ENCODE peak calls at places on chromosomes 4 and X, in nine cellular contexts. A is right atrium auricular region, X is right lobe of liver, B is endothelial cell of umbilical vein, W is tibial nerve, I is B cell, Z is tibial artery, J is thyroid gland, F is A673. T is an unnamed sample.

GRCh38 chrX:153333271-153333670 is 682 bp upstream of the ZNF275 start:
- DNase-seq in Z (no peak), J (no peak), X (no peak), F (no peak), W (no peak), I (no peak), A (no peak), B (no peak), T (peak)

GRCh38 chr4:76802546-76803021 is 95.4 kb downstream of the SOWAHB start:
- DNase-seq in A (no peak), X (no peak), B (no peak), I (no peak), F (peak), W (no peak), Z (no peak), J (peak), T (no peak)

GRCh38 chrX:53281321-53281822 is at the start of gene IQSEC2:
- DNase-seq in I (no peak), A (peak), J (peak), W (peak), B (peak), X (peak), Z (peak), F (peak), T (peak)

GRCh38 chr4:141023051-141023450 is 110.2 kb downstream of the RNF150 start:
- DNase-seq in F (no peak), J (no peak), W (no peak), X (no peak), A (no peak), Z (no peak), I (no peak), B (no peak), T (no peak)

GRCh38 chr4:140756292-140757219 is at the start of gene TBC1D9:
- DNase-seq in J (peak), I (peak), X (peak), F (peak), A (peak), B (peak), Z (peak), W (peak), T (peak)

GRCh38 chr4:83208776-83209365 is 75.7 kb downstream of the COQ2 start:
- DNase-seq in I (no peak), A (no peak), X (no peak), B (no peak), W (no peak), Z (no peak), F (no peak), J (no peak), T (peak)

GRCh38 chrX:15816453-15816838 is 26.2 kb downstream of the ZRSR2 start:
- DNase-seq in Z (no peak), F (peak), A (no peak), I (no peak), B (no peak), W (no peak), J (no peak), X (no peak), T (no peak)

GRCh38 chr4:42865572-42866189 is 26.8 kb upstream of the GRXCR1 start:
- DNase-seq in W (peak), A (peak), B (peak), J (peak), F (peak), I (peak), Z (peak), X (peak), T (peak)

GRCh38 chrX:118727686-118728339 is 407 bp downstream of the IL13RA1 start:
- DNase-seq in Z (peak), A (no peak), I (no peak), W (no peak), B (peak), X (peak), F (no peak), J (peak), T (no peak)

GRCh38 chr4:161714022-161714751 is 449.6 kb downstream of the FSTL5 start:
- DNase-seq in J (no peak), B (peak), A (no peak), W (no peak), F (peak), I (no peak), X (no peak), Z (no peak), T (peak)

GRCh38 chrX:15714529-15714928 is 23.5 kb upstream of the CA5B start:
- DNase-seq in B (peak), I (no peak), F (peak), X (no peak), A (no peak), J (peak), W (no peak), Z (peak), T (peak)

GRCh38 chrX:83845397-83845796 is 15.5 kb upstream of the CYLC1 start:
- DNase-seq in W (no peak), F (peak), J (no peak), B (peak), A (no peak), Z (no peak), X (no peak), I (no peak), T (peak)

GRCh38 chr4:93646225-93646930 is 182.2 kb upstream of the ATOH1 start:
- DNase-seq in I (no peak), A (no peak), B (no peak), F (no peak), J (no peak), W (no peak), Z (no peak), X (no peak), T (peak)

GRCh38 chr4:39348371-39349265 is 17.5 kb downstream of the RFC1 start:
- DNase-seq in A (no peak), B (no peak), F (no peak), Z (no peak), X (no peak), J (no peak), I (no peak), W (no peak), T (no peak)

GRCh38 chr4:73019462-73020047 is 50.0 kb downstream of the COX18 start:
- DNase-seq in W (peak), Z (no peak), F (peak), J (peak), X (no peak), A (no peak), B (peak), I (no peak), T (peak)

GRCh38 chr4:4590496-4590895 is 48.6 kb upstream of the STX18 start:
- DNase-seq in Z (no peak), B (peak), I (no peak), F (no peak), A (no peak), W (no peak), X (no peak), J (no peak), T (no peak)

GRCh38 chr4:85928775-85929585 is 430.9 kb downstream of the MAPK10 start:
- DNase-seq in F (no peak), I (no peak), Z (no peak), X (peak), A (no peak), B (no peak), J (peak), W (no peak), T (no peak)

GRCh38 chrX:121456315-121456714 is 408.9 kb downstream of the GLUD2 start:
- DNase-seq in F (no peak), X (no peak), I (no peak), Z (no peak), J (no peak), A (no peak), W (no peak), B (no peak), T (no peak)

GRCh38 chrX:13293700-13294099 is 26.2 kb downstream of the ATXN3L start:
- DNase-seq in W (no peak), Z (no peak), X (no peak), A (no peak), B (peak), I (no peak), J (no peak), F (peak), T (peak)

GRCh38 chr4:123092603-123093002 is 170.2 kb upstream of the NUDT6 start:
- DNase-seq in F (no peak), B (no peak), I (no peak), A (no peak), Z (no peak), J (no peak), X (no peak), W (no peak), T (no peak)

GRCh38 chr4:123090886-123091285 is 168.5 kb upstream of the NUDT6 start:
- DNase-seq in A (no peak), I (no peak), W (no peak), Z (no peak), J (no peak), B (no peak), F (peak), X (no peak), T (no peak)

GRCh38 chr4:123093247-123093646 is 170.8 kb upstream of the NUDT6 start:
- DNase-seq in I (no peak), A (no peak), J (no peak), W (no peak), X (no peak), Z (no peak), F (no peak), B (no peak), T (peak)

DNA sequence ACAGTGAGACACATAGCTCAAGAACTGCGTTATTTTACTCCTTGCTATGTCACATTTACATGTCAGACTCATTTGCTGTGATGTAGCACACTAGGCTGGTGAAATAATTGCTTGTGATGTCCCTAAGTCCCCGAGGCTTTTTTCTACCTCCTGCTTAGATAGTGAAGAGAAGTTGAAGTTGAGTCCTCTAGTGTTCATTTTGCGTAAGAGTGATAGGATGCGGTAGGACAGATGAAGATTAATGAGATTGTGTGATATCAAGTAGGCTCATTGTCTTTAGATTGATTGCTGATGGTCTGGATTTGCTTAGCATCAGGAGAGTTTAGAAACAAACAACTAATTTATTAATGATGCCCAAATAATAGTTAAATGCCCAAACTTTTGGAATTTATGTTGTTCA is 173.6 kb upstream of the NUDT6 start:
- DNase-seq in W (no peak), F (peak), B (no peak), X (no peak), A (no peak), I (no peak), J (no peak), Z (no peak), T (peak)
- TF ChIP-seq CTCF in W (no peak), F (peak), B (no peak), X (no peak), A (no peak), I (no peak), J (peak), Z (no peak), T (no peak)

GRCh38 chrX:129823115-129823514 is 20.6 kb downstream of the ZDHHC9 start:
- DNase-seq in X (no peak), I (peak), Z (peak), F (peak), W (peak), B (peak), A (no peak), J (peak), T (peak)
- TF ChIP-seq CTCF in X (peak), I (peak), Z (peak), F (peak), W (no peak), B (peak), A (no peak), J (peak), T (peak)

GRCh38 chr4:9758641-9759317 is 22.7 kb upstream of the DRD5 start:
- DNase-seq in A (no peak), Z (no peak), B (no peak), W (no peak), I (no peak), F (no peak), X (no peak), J (no peak), T (no peak)

GRCh38 chr4:9764155-9764696 is 17.2 kb upstream of the DRD5 start:
- DNase-seq in W (no peak), J (no peak), F (no peak), A (no peak), B (no peak), I (no peak), Z (no peak), X (no peak), T (no peak)

GRCh38 chr4:9765091-9765490 is 16.3 kb upstream of the DRD5 start:
- DNase-seq in B (peak), F (peak), X (no peak), J (peak), W (no peak), I (no peak), Z (no peak), A (no peak), T (peak)

GRCh38 chr4:9762823-9763475 is 18.5 kb upstream of the DRD5 start:
- DNase-seq in B (peak), A (peak), X (peak), I (no peak), F (peak), Z (peak), J (peak), W (peak), T (peak)
- TF ChIP-seq CTCF in B (peak), A (peak), X (peak), I (peak), F (peak), Z (peak), J (peak), W (peak), T (peak)

GRCh38 chrX:46386511-46386910 is 158.7 kb downstream of the ZNF674 start:
- DNase-seq in W (no peak), J (no peak), I (no peak), F (no peak), Z (no peak), X (no peak), A (no peak), B (no peak), T (peak)
- TF ChIP-seq CTCF in W (peak), J (no peak), I (no peak), F (peak), Z (no peak), X (peak), A (no peak), B (peak), T (peak)

GRCh38 chr4:6085943-6086628 is 67.9 kb upstream of the C4orf50 start:
- DNase-seq in X (no peak), B (no peak), W (no peak), A (no peak), Z (no peak), J (no peak), F (no peak), I (no peak), T (no peak)

GRCh38 chr4:6085028-6085942 is 67.1 kb upstream of the C4orf50 start:
- DNase-seq in J (no peak), B (no peak), W (no peak), Z (no peak), F (no peak), A (no peak), I (no peak), X (no peak), T (no peak)

GRCh38 chr4:6088950-6089349 is 70.7 kb upstream of the C4orf50 start:
- DNase-seq in J (no peak), X (no peak), F (no peak), W (no peak), I (no peak), B (no peak), Z (no peak), A (no peak), T (no peak)

GRCh38 chr4:6090936-6091335 is 72.7 kb upstream of the C4orf50 start:
- DNase-seq in W (no peak), J (no peak), F (no peak), X (no peak), I (no peak), Z (no peak), B (no peak), A (no peak), T (no peak)

DNA sequence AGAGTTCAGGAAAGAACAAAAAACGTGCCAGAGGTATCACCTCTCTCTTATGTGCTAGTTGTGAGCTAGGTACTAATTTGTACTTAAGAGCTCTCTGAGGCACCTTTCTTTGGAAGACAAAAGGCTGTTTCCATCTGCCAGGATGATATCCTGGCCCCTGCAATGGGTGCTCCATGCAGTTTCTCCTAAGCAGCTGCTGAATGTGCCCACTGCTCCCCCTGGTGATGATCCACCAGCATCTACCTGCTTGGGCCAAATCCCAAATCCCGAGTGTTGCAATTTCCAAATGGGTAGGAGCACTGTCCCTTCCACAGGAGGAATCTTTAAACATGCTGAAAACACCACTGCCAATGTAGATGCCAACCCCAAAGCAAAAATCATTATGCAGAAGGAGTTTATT is 69.4 kb upstream of the C4orf50 start:
- DNase-seq in W (no peak), X (peak), Z (no peak), I (no peak), J (peak), A (no peak), B (peak), F (peak), T (peak)
- TF ChIP-seq CTCF in W (peak), X (peak), Z (no peak), I (no peak), J (peak), A (peak), B (peak), F (peak), T (no peak)

GRCh38 chr4:15436515-15436914 is 8.7 kb downstream of the C1QTNF7 start:
- DNase-seq in J (peak), B (peak), A (no peak), X (no peak), F (peak), I (no peak), W (peak), Z (no peak), T (peak)
- TF ChIP-seq CTCF in J (no peak), B (no peak), A (no peak), X (no peak), F (no peak), I (no peak), W (no peak), Z (no peak), T (no peak)

DNA sequence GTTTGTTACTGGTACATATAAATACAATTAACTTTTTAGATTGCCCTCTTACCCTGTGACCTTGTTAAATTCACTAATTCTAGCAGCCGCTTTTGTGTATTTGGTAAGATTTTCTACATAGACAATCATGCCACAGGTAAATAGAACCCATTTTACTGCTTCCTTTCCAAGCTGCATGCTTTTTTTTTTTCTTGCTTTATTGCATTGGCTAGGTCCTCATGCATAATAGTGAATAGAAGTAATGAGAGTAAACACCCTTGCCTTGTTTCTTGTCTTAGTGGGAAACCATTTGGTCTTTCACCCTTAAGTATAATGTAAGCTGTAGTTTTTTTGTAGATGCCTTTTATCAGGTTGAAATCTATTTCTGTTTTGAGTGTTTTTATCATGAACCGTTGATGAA is 7.7 kb upstream of the TMEM271 start:
- DNase-seq in B (no peak), I (no peak), A (no peak), F (no peak), J (no peak), Z (no peak), W (no peak), X (no peak), T (no peak)
- TF ChIP-seq CTCF in B (no peak), I (no peak), A (no peak), F (no peak), J (no peak), Z (no peak), W (no peak), X (no peak), T (no peak)

GRCh38 chr4:74311696-74312313 is 3.5 kb downstream of the EPGN start:
- DNase-seq in Z (no peak), A (no peak), X (no peak), F (peak), I (no peak), J (no peak), W (peak), B (peak), T (peak)
- TF ChIP-seq CTCF in Z (peak), A (peak), X (peak), F (peak), I (peak), J (peak), W (peak), B (peak), T (peak)

GRCh38 chrX:55488559-55489314 is 911 bp downstream of the USP51 start:
- DNase-seq in X (peak), W (peak), A (peak), J (peak), I (peak), Z (peak), F (peak), B (peak), T (no peak)

GRCh38 chrX:55488268-55488558 is 1.4 kb downstream of the USP51 start:
- DNase-seq in A (no peak), I (peak), X (no peak), F (no peak), W (no peak), Z (no peak), B (peak), J (no peak), T (no peak)

GRCh38 chrX:55490121-55490520 is 473 bp upstream of the USP51 start:
- DNase-seq in Z (no peak), A (no peak), B (no peak), I (no peak), X (no peak), J (no peak), W (no peak), F (no peak), T (no peak)

GRCh38 chrX:55490974-55491373 is 1.3 kb upstream of the USP51 start:
- DNase-seq in J (no peak), I (peak), X (peak), F (no peak), Z (no peak), W (no peak), A (no peak), B (no peak), T (no peak)

GRCh38 chrX:55489315-55490009 is at the start of gene USP51:
- DNase-seq in J (peak), W (peak), F (no peak), B (peak), Z (peak), I (peak), X (peak), A (peak), T (no peak)
- TF ChIP-seq CTCF in J (no peak), W (no peak), F (peak), B (peak), Z (no peak), I (peak), X (peak), A (no peak), T (no peak)

T was measured in MCF 10A.